ENCODE peak calls at places on chromosomes 11 and 22, in nine cellular contexts. C, Z, I, G, T, O, X, N and P are unnamed samples.

GRCh38 chr11:23138761-23139160 is 278.5 kb upstream of the CCDC179 start:
- DNase-seq in C (no peak), Z (no peak), I (no peak), G (no peak), T (no peak), O (no peak), X (no peak), N (no peak), P (no peak)

GRCh38 chr22:27195104-27195503 is 537.7 kb downstream of the MIAT start:
- DNase-seq in C (no peak), Z (no peak), I (no peak), G (no peak), T (no peak), O (no peak), X (peak), N (no peak), P (no peak)

GRCh38 chr11:47560431-47560830 is 5.0 kb upstream of the PTPMT1 start:
- DNase-seq in C (no peak), Z (no peak), I (no peak), G (no peak), T (no peak), O (no peak), X (no peak), N (peak), P (no peak)

GRCh38 chr22:25352294-25352680 is 132.8 kb downstream of the CRYBB2 start:
- DNase-seq in C (no peak), Z (no peak), I (no peak), G (no peak), T (no peak), O (no peak), X (no peak), N (no peak), P (no peak)

GRCh38 chr11:70577258-70577603 is 178.9 kb downstream of the CTTN start:
- DNase-seq in C (no peak), Z (no peak), I (no peak), G (no peak), T (no peak), O (no peak), X (no peak), N (no peak), P (no peak)

GRCh38 chr22:24833881-24834495 is 28.0 kb downstream of the SGSM1 start:
- DNase-seq in C (no peak), Z (no peak), I (no peak), G (no peak), T (no peak), O (no peak), X (no peak), N (no peak), P (no peak)

GRCh38 chr22:37771081-37771480 is 36.7 kb upstream of the GCAT start:
- DNase-seq in C (no peak), Z (no peak), I (no peak), G (no peak), T (no peak), O (no peak), X (no peak), N (no peak), P (no peak)

GRCh38 chr22:38214248-38215056 is 12.7 kb downstream of the MAFF start:
- DNase-seq in C (peak), Z (no peak), I (peak), G (peak), T (peak), O (peak), X (peak), N (peak), P (peak)

GRCh38 chr11:100857236-100858005 is 170.3 kb downstream of the ARHGAP42 start:
- DNase-seq in C (no peak), Z (no peak), I (no peak), G (no peak), T (no peak), O (no peak), X (no peak), N (peak), P (no peak)

GRCh38 chr22:39940757-39941305 is 19.4 kb upstream of the TMA7B start:
- DNase-seq in C (no peak), Z (no peak), I (no peak), G (no peak), T (no peak), O (no peak), X (no peak), N (no peak), P (no peak)

GRCh38 chr11:64745219-64745522 is 1.2 kb upstream of the RASGRP2 start:
- DNase-seq in C (peak), Z (no peak), I (peak), G (no peak), T (peak), O (peak), X (no peak), N (no peak), P (peak)

GRCh38 chr22:45239378-45240136 is 1.1 kb downstream of the KIAA0930 start:
- DNase-seq in C (no peak), Z (no peak), I (no peak), G (no peak), T (no peak), O (peak), X (peak), N (no peak), P (no peak)

GRCh38 chr22:38069372-38070249 is 12.4 kb downstream of the PICK1 start:
- DNase-seq in C (no peak), Z (no peak), I (no peak), G (no peak), T (no peak), O (no peak), X (peak), N (peak), P (peak)

GRCh38 chr11:123286761-123287160 is 91.7 kb upstream of the CLMP start:
- DNase-seq in C (no peak), Z (no peak), I (no peak), G (no peak), T (no peak), O (no peak), X (peak), N (peak), P (no peak)

GRCh38 chr22:22122348-22123117 is 122.1 kb upstream of the VPREB1 start:
- DNase-seq in C (no peak), Z (no peak), I (no peak), G (no peak), T (no peak), O (no peak), X (no peak), N (no peak), P (no peak)

GRCh38 chr11:33160587-33160986 is 693 bp downstream of the CSTF3 start:
- DNase-seq in C (no peak), Z (no peak), I (no peak), G (no peak), T (no peak), O (no peak), X (no peak), N (no peak), P (no peak)

GRCh38 chr11:7896026-7896785 is 34.9 kb downstream of the OR10A6 start:
- DNase-seq in C (no peak), Z (no peak), I (no peak), G (no peak), T (no peak), O (no peak), X (peak), N (no peak), P (peak)

GRCh38 chr11:35082322-35083180 is 56.4 kb upstream of the CD44 start:
- DNase-seq in C (peak), Z (no peak), I (peak), G (no peak), T (peak), O (peak), X (peak), N (peak), P (peak)